ENCODE peak calls at places on chromosomes 2 and 18, in seven cellular contexts. D is epithelial cell of esophagus, H is psoas muscle, Z is cardiac muscle cell, I is fibroblast of villous mesenchyme, O is A549, L is cardiac fibroblast. C is an unnamed sample.

GRCh38 chr2:80328033-80328635 is 23.6 kb upstream of the LRRTM1 start:
- DNase-seq in D (no peak), H (no peak), Z (peak; percentile 13), I (no peak), O (no peak), L (no peak), C (no peak)

GRCh38 chr2:69253893-69254292 is 133.1 kb downstream of the GFPT1 start:
- DNase-seq in D (peak; percentile 95), H (peak; percentile 36), Z (no peak), I (peak; percentile 100), O (peak; percentile 83), L (peak; percentile 100), C (peak; percentile 90)

GRCh38 chr18:50193796-50194622 is 938 bp downstream of the MYO5B start:
- DNase-seq in D (peak; percentile 25), H (no peak), Z (peak; percentile 43), I (no peak), O (no peak), L (no peak), C (peak; percentile 2)

GRCh38 chr2:74219846-74220486 is 21.6 kb downstream of the MTHFD2 start:
- DNase-seq in D (no peak), H (no peak), Z (no peak), I (no peak), O (no peak), L (no peak), C (no peak)

GRCh38 chr2:110121052-110121334 is 5.4 kb upstream of the MALL start:
- DNase-seq in D (no peak), H (no peak), Z (no peak), I (no peak), O (no peak), L (no peak), C (no peak)

GRCh38 chr2:31812051-31812798 is 198.6 kb downstream of the MEMO1 start:
- DNase-seq in D (peak; percentile 24), H (no peak), Z (no peak), I (peak; percentile 26), O (peak; percentile 47), L (peak; percentile 13), C (peak; percentile 28)

GRCh38 chr2:1618974-1619373 is 125.3 kb downstream of the PXDN start:
- DNase-seq in D (no peak), H (no peak), Z (no peak), I (no peak), O (no peak), L (no peak), C (no peak)

GRCh38 chr2:28412625-28413151 is 20.0 kb downstream of the FOSL2 start:
- DNase-seq in D (no peak), H (no peak), Z (no peak), I (no peak), O (no peak), L (no peak), C (no peak)

GRCh38 chr2:218217366-218218309 is 649 bp downstream of the ARPC2 start:
- DNase-seq in D (peak; percentile 31), H (peak; percentile 57), Z (peak; percentile 50), I (peak; percentile 46), O (peak; percentile 48), L (peak; percentile 46), C (peak; percentile 40)

GRCh38 chr18:76451475-76452331 is 43.3 kb downstream of the ZNF516 start:
- DNase-seq in D (no peak), H (no peak), Z (no peak), I (no peak), O (no peak), L (no peak), C (no peak)

GRCh38 chr2:236117861-236118269 is 50.3 kb downstream of the GBX2 start:
- DNase-seq in D (no peak), H (no peak), Z (no peak), I (peak; percentile 16), O (no peak), L (no peak), C (no peak)

GRCh38 chr2:60337142-60337497 is 216.3 kb downstream of the BCL11A start:
- DNase-seq in D (no peak), H (no peak), Z (peak; percentile 42), I (no peak), O (no peak), L (no peak), C (no peak)

GRCh38 chr2:240144649-240145261 is 4.3 kb upstream of the OTOS start:
- DNase-seq in D (no peak), H (peak; percentile 14), Z (no peak), I (no peak), O (no peak), L (no peak), C (no peak)

GRCh38 chr2:233707979-233708644 is 4.6 kb upstream of the UGT1A5 start:
- DNase-seq in D (peak; percentile 54), H (no peak), Z (no peak), I (peak; percentile 48), O (no peak), L (peak; percentile 62), C (peak; percentile 45)

GRCh38 chr2:120390381-120391055 is 44.6 kb downstream of the INHBB start:
- DNase-seq in D (no peak), H (no peak), Z (no peak), I (no peak), O (no peak), L (no peak), C (no peak)

GRCh38 chr18:25164837-25165791 is 186.9 kb downstream of the ZNF521 start:
- DNase-seq in D (no peak), H (no peak), Z (peak; percentile 43), I (peak; percentile 28), O (no peak), L (peak; percentile 37), C (no peak)

GRCh38 chr18:38241736-38242135 is 676.1 kb upstream of the CELF4 start:
- DNase-seq in D (peak; percentile 88), H (no peak), Z (no peak), I (no peak), O (no peak), L (no peak), C (peak; percentile 29)

GRCh38 chr18:6374340-6374739 is 40.4 kb downstream of the L3MBTL4 start:
- DNase-seq in D (no peak), H (no peak), Z (no peak), I (no peak), O (no peak), L (no peak), C (no peak)

GRCh38 chr2:181457741-181458425 is 697 bp downstream of the ITGA4 start:
- DNase-seq in D (peak; percentile 17), H (peak; percentile 21), Z (peak; percentile 50), I (peak; percentile 50), O (no peak), L (peak; percentile 50), C (no peak)

GRCh38 chr2:37287966-37288365 is 36.7 kb downstream of the PRKD3 start:
- DNase-seq in D (peak; percentile 47), H (no peak), Z (no peak), I (no peak), O (peak; percentile 19), L (no peak), C (peak; percentile 47)

GRCh38 chr2:208127090-208127489 is 2.5 kb downstream of the CRYGC start:
- DNase-seq in D (no peak), H (no peak), Z (no peak), I (no peak), O (no peak), L (no peak), C (no peak)

GRCh38 chr2:142140434-142140845 is 9.6 kb upstream of the LRP1B start:
- DNase-seq in D (peak; percentile 43), H (no peak), Z (peak; percentile 54), I (peak; percentile 32), O (no peak), L (peak; percentile 43), C (peak; percentile 27)

GRCh38 chr2:126359494-126359893 is 296.5 kb upstream of the GYPC start:
- DNase-seq in D (peak; percentile 1), H (no peak), Z (no peak), I (peak; percentile 2), O (no peak), L (peak; percentile 8), C (peak; percentile 17)
- TF ChIP-seq CTCF in D (no peak), H (peak; percentile 27), Z (peak; percentile 42), I (peak; percentile 21), O (no peak), L (no peak), C (no peak)

GRCh38 chr2:102588213-102588939 is 31.0 kb upstream of the SLC9A2 start:
- DNase-seq in D (peak; percentile 20), H (no peak), Z (no peak), I (no peak), O (no peak), L (no peak), C (no peak)

GRCh38 chr2:102582845-102583244 is 36.5 kb upstream of the SLC9A2 start:
- DNase-seq in D (no peak), H (no peak), Z (no peak), I (no peak), O (no peak), L (no peak), C (no peak)

GRCh38 chr2:102581911-102582310 is 37.4 kb upstream of the SLC9A2 start:
- DNase-seq in D (peak; percentile 33), H (no peak), Z (no peak), I (no peak), O (no peak), L (no peak), C (no peak)

GRCh38 chr2:102589444-102589843 is 29.9 kb upstream of the SLC9A2 start:
- DNase-seq in D (no peak), H (no peak), Z (no peak), I (no peak), O (no peak), L (no peak), C (no peak)

GRCh38 chr2:102585704-102586404 is 33.5 kb upstream of the SLC9A2 start:
- DNase-seq in D (peak; percentile 82), H (no peak), Z (no peak), I (no peak), O (no peak), L (no peak), C (peak; percentile 57)
- TF ChIP-seq CTCF in D (no peak), H (no peak), Z (no peak), I (no peak), O (no peak), L (no peak), C (no peak)

GRCh38 chr2:210662557-210662956 is 106.2 kb downstream of the CPS1 start:
- DNase-seq in D (no peak), H (no peak), Z (no peak), I (no peak), O (no peak), L (no peak), C (no peak)

GRCh38 chr2:210660751-210661150 is 104.4 kb downstream of the CPS1 start:
- DNase-seq in D (no peak), H (no peak), Z (no peak), I (no peak), O (no peak), L (no peak), C (no peak)

GRCh38 chr2:210667726-210668125 is 111.3 kb downstream of the CPS1 start:
- DNase-seq in D (no peak), H (no peak), Z (no peak), I (no peak), O (no peak), L (no peak), C (no peak)

DNA sequence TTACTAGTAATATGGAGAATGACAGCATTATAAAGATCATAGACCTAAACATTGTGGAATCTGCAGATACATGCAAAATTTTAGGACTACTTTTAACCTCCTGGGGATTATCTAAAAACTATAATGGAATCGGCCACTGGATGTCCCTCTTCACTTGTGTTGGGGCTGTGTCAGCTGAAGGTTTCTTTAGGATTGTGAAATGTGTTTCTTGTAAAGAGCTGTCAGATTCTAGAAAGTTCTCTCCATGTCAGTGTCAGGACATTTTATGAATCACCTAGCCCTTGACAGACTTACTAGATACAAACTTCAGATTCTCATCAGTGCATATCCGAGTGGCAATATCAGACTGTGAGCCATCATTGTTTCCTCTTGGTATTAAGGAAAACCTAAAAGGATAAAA is 107.2 kb downstream of the CPS1 start:
- DNase-seq in D (peak; percentile 57), H (no peak), Z (peak; percentile 71), I (peak; percentile 2), O (no peak), L (peak; percentile 45), C (peak; percentile 26)
- TF ChIP-seq CTCF in D (peak; percentile 34), H (peak; percentile 32), Z (no peak), I (no peak), O (no peak), L (no peak), C (no peak)

GRCh38 chr2:192749606-192750200 is 555.0 kb upstream of the TMEFF2 start:
- DNase-seq in D (peak; percentile 38), H (no peak), Z (peak; percentile 36), I (no peak), O (no peak), L (peak; percentile 5), C (peak; percentile 40)
- TF ChIP-seq CTCF in D (peak; percentile 59), H (no peak), Z (no peak), I (no peak), O (peak; percentile 33), L (no peak), C (peak; percentile 48)